ENCODE peak calls at places on chromosomes 12 and 14, in eight cellular contexts. W is fibroblast of lung, R is GM12878, T is Peyer's patch, P is MM.1S, N is WTC11, J is endodermal cell, M is body of pancreas. D is an unnamed sample.

GRCh38 chr14:21978184-21978998 is 304.8 kb upstream of the OR4E1 start:
- DNase-seq in W (peak; percentile 12), R (no peak), T (peak; percentile 67), P (peak; percentile 59), N (peak; percentile 67), J (peak; percentile 88), M (peak; percentile 50), D (peak; percentile 15)

GRCh38 chr12:88493651-88494050 is 86.6 kb downstream of the KITLG start:
- DNase-seq in W (peak; percentile 97), R (no peak), T (no peak), P (no peak), N (no peak), J (no peak), M (no peak), D (peak; percentile 64)

GRCh38 chr12:64538146-64538545 is 72.1 kb upstream of the RASSF3 start:
- DNase-seq in W (no peak), R (no peak), T (no peak), P (no peak), N (no peak), J (no peak), M (no peak), D (no peak)

GRCh38 chr14:97776890-97777564 is 979.8 kb downstream of the VRK1 start:
- DNase-seq in W (no peak), R (no peak), T (no peak), P (no peak), N (no peak), J (no peak), M (no peak), D (no peak)

GRCh38 chr12:2323538-2324261 is 270.9 kb downstream of the CACNA1C start:
- DNase-seq in W (no peak), R (no peak), T (no peak), P (no peak), N (no peak), J (no peak), M (no peak), D (no peak)

GRCh38 chr14:102907980-102908730 is 14.3 kb upstream of the AMN start:
- DNase-seq in W (no peak), R (no peak), T (no peak), P (no peak), N (no peak), J (no peak), M (no peak), D (no peak)

GRCh38 chr12:127675936-127676335 is 591.0 kb upstream of the TMEM132C start:
- DNase-seq in W (no peak), R (no peak), T (no peak), P (no peak), N (no peak), J (no peak), M (no peak), D (no peak)

GRCh38 chr12:6215932-6216494 is 15.8 kb downstream of the CD9 start:
- DNase-seq in W (peak; percentile 80), R (no peak), T (peak; percentile 83), P (no peak), N (peak; percentile 47), J (peak; percentile 85), M (peak; percentile 81), D (peak; percentile 96)

GRCh38 chr14:51396222-51396815 is 156.3 kb downstream of the TMX1 start:
- DNase-seq in W (peak; percentile 92), R (no peak), T (no peak), P (no peak), N (no peak), J (no peak), M (peak; percentile 37), D (peak; percentile 98)

GRCh38 chr14:77985235-77985634 is 184.9 kb upstream of the NRXN3 start:
- DNase-seq in W (peak; percentile 4), R (no peak), T (no peak), P (no peak), N (no peak), J (peak; percentile 42), M (no peak), D (no peak)

GRCh38 chr14:95248422-95248821 is 71.3 kb downstream of the CLMN start:
- DNase-seq in W (no peak), R (no peak), T (peak; percentile 43), P (no peak), N (no peak), J (no peak), M (no peak), D (no peak)

GRCh38 chr12:51534675-51535074 is 56.4 kb upstream of the SCN8A start:
- DNase-seq in W (no peak), R (no peak), T (no peak), P (no peak), N (no peak), J (no peak), M (no peak), D (no peak)

GRCh38 chr14:48622980-48623379 is 947.6 kb upstream of the MDGA2 start:
- DNase-seq in W (no peak), R (no peak), T (no peak), P (no peak), N (no peak), J (no peak), M (no peak), D (no peak)

GRCh38 chr12:124386059-124386458 is 91.2 kb downstream of the RFLNA start:
- DNase-seq in W (no peak), R (no peak), T (no peak), P (no peak), N (no peak), J (no peak), M (no peak), D (peak; percentile 59)

GRCh38 chr12:59736786-59737185 is 141.0 kb downstream of the SLC16A7 start:
- DNase-seq in W (peak; percentile 91), R (no peak), T (no peak), P (no peak), N (no peak), J (peak; percentile 61), M (peak; percentile 16), D (peak; percentile 78)

GRCh38 chr14:55707365-55707804 is 127.4 kb downstream of the KTN1 start:
- DNase-seq in W (peak; percentile 76), R (no peak), T (no peak), P (no peak), N (no peak), J (no peak), M (no peak), D (peak; percentile 58)

GRCh38 chr14:23252420-23253333 is 14.9 kb downstream of the RNF212B start:
- DNase-seq in W (no peak), R (no peak), T (no peak), P (no peak), N (no peak), J (peak; percentile 60), M (no peak), D (no peak)

GRCh38 chr12:15797818-15798217 is 8.6 kb upstream of the EPS8 start:
- DNase-seq in W (no peak), R (no peak), T (no peak), P (no peak), N (no peak), J (no peak), M (no peak), D (no peak)

GRCh38 chr12:15789215-15790171 is at the start of gene EPS8:
- DNase-seq in W (peak; percentile 91), R (peak; percentile 50), T (peak; percentile 94), P (peak; percentile 95), N (peak; percentile 90), J (peak; percentile 99), M (peak; percentile 93), D (peak; percentile 94)

GRCh38 chr12:15796493-15797141 is 7.4 kb upstream of the EPS8 start:
- DNase-seq in W (no peak), R (no peak), T (no peak), P (no peak), N (no peak), J (no peak), M (no peak), D (no peak)

GRCh38 chr12:15794196-15794595 is 5.0 kb upstream of the EPS8 start:
- DNase-seq in W (no peak), R (no peak), T (no peak), P (no peak), N (no peak), J (no peak), M (no peak), D (no peak)

DNA sequence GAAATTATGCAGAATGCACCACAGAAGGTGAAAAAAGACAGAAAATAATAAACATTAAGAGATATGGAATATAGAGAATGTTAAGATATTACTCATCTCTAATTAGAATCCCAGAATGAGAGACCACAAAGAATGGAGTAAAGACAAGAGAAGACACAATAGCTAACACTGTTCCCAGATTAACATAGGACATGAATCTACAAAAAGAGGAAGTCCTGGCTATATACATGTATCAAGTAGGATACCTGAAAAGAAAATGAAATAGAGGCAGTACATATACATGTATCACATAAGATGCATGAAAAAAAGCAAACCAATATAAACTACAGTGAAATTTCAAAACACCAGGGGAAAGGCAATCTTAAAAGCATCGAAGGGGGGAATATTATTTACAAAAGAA is 5.6 kb upstream of the EPS8 start:
- DNase-seq in W (no peak), R (no peak), T (no peak), P (no peak), N (no peak), J (no peak), M (no peak), D (no peak)
- TF ChIP-seq CTCF in W (no peak), R (no peak), T (no peak), P (no peak), N (no peak), J (no peak), M (no peak), D (no peak)

GRCh38 chr12:91406920-91407341 is 224.3 kb upstream of the DCN start:
- DNase-seq in W (no peak), R (peak; percentile 54), T (no peak), P (no peak), N (no peak), J (peak; percentile 51), M (no peak), D (no peak)
- TF ChIP-seq CTCF in W (no peak), R (no peak), T (no peak), P (no peak), N (no peak), J (no peak), M (no peak), D (no peak)

DNA sequence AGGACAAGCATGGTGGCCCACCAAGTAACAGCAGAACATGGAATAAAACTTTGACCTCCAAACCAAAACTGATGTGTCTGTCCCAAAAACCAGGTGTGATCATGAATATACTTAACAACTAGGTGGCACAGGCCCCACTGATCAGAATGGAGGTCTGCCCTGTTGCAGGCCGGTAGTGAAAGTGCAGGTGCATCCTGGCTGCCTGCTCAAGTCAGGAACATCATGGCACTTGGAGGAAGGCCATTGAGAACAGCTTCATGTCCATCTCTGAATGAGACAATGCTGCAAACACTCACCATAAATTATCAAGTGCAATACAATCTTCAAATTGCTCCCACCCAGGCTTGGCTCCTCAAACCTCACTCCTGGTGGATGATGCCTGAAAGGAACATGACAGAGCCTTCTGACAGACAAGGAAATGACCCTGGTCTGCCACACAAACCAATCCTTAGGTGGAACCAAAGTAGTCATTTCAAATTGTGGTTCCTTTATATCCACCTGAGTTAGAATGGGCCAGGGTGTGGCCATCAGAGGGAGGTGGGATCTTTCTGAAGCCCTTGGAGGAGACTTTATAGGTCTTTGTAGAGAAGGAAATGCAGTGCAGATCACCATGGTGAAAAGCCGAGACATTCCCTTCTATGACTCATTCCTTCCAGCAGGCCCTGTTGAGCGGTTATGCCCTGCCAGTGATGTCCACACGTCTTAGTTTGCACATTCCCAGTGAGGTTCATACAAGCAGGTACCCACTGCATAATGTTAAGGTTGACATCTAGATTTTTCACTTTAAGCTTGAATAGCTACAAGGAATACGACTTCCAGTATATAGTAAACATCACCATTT is 36.0 kb downstream of the EGLN3 start:
- DNase-seq in W (peak; percentile 5), R (no peak), T (no peak), P (peak; percentile 19), N (no peak), J (peak; percentile 73), M (no peak), D (peak; percentile 63)
- TF ChIP-seq CTCF in W (no peak), R (no peak), T (no peak), P (no peak), N (no peak), J (no peak), M (no peak), D (peak; percentile 9)

GRCh38 chr14:37251778-37252177 is 54.0 kb downstream of the MIPOL1 start:
- DNase-seq in W (peak; percentile 13), R (no peak), T (no peak), P (no peak), N (no peak), J (no peak), M (no peak), D (no peak)
- TF ChIP-seq CTCF in W (no peak), R (no peak), T (no peak), P (peak; percentile 9), N (no peak), J (peak; percentile 73), M (no peak), D (no peak)